ENCODE peak calls at places on chromosome 2, in five cellular contexts. K is AG04449, H is left ventricle myocardium inferior, F is lower lobe of right lung, T is uterus. J is an unnamed sample.

GRCh38 chr2:110659248-110659647 is 18.6 kb downstream of the BUB1 start:
- DNase-seq in F (no peak), K (no peak), H (no peak), T (no peak), J (no peak)

GRCh38 chr2:50513724-50514123 is 518.2 kb downstream of the NRXN1 start:
- DNase-seq in F (no peak), T (no peak), H (no peak), K (no peak), J (no peak)

GRCh38 chr2:26989156-26989555 is 18.7 kb downstream of the MAPRE3 start:
- DNase-seq in F (no peak), H (no peak), K (no peak), T (no peak), J (no peak)

GRCh38 chr2:9552491-9553178 is 3.0 kb downstream of the ADAM17 start:
- DNase-seq in T (no peak), H (no peak), K (no peak), F (no peak), J (no peak)

GRCh38 chr2:9440058-9440727 is 16.7 kb downstream of the CPSF3 start:
- DNase-seq in F (no peak), T (no peak), K (no peak), H (no peak), J (no peak)

GRCh38 chr2:25252291-25253152 is 84.1 kb upstream of the POMC start:
- DNase-seq in H (peak), T (peak), F (peak), K (no peak), J (no peak)

GRCh38 chr2:240322231-240322955 is 113.1 kb upstream of the GPC1 start:
- DNase-seq in K (no peak), T (no peak), H (no peak), F (no peak), J (no peak)

GRCh38 chr2:177088542-177088941 is 124.1 kb upstream of the HNRNPA3 start:
- DNase-seq in K (no peak), T (no peak), H (no peak), F (no peak), J (no peak)

GRCh38 chr2:162890690-162891311 is 52.2 kb upstream of the KCNH7 start:
- DNase-seq in K (peak), T (no peak), F (no peak), H (no peak), J (peak)
- TF ChIP-seq CTCF in K (peak), T (no peak), F (peak), H (peak), J (peak)

GRCh38 chr2:53036196-53036595 is 731.4 kb upstream of the CHAC2 start:
- DNase-seq in K (peak), H (no peak), F (no peak), T (no peak), J (no peak)

GRCh38 chr2:53035153-53035552 is 732.5 kb upstream of the CHAC2 start:
- DNase-seq in H (no peak), T (no peak), K (no peak), F (no peak), J (no peak)

GRCh38 chr2:53028259-53028658 is 739.3 kb upstream of the CHAC2 start:
- DNase-seq in F (no peak), T (no peak), K (peak), H (no peak), J (no peak)

GRCh38 chr2:53028746-53029423 is 738.7 kb upstream of the CHAC2 start:
- DNase-seq in H (no peak), K (no peak), T (no peak), F (no peak), J (no peak)

DNA sequence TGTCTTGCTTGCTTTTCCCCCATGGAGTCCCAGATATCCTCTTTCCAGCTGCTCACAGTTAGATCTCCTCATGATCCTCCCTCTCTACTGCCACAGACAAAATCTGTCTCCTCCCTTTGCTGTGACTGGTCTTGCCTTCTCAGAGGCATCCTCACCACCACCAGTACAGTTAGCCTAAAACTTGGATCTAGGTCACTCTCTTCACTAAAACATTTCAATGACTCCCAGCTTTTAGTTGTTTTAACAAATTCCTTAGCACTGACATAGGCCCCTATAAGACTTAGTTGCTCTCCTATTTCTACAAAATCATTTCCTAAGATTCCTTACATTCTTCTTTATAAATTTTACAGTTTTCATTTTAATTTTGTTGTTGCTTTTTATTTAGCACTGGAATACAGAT is 734.2 kb upstream of the CHAC2 start:
- DNase-seq in F (no peak), T (no peak), K (peak), H (no peak), J (no peak)
- H3K4me3 ChIP-seq in F (no peak), T (no peak), K (no peak), H (no peak), J (no peak)

DNA sequence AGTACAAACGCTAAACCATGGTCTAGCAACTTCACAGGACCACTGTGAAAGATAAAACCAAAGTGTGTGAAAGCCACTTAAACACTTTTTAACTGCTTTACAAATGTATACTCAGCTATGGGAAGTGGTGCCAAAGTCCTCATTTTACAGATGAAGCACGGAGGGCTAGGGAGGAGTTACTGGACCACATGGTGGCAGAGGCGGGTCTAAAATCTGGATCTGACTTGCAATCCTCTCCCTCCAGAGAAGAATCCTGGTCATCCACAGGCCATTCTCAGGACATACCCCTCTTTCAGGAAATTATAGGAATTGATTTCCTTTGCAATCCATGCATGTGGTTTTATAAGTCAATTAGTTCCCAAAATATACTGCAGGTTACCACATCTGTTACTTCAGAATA is 84.6 kb upstream of the GYPC start:
- DNase-seq in H (no peak), F (no peak), K (no peak), T (no peak), J (no peak)
- TF ChIP-seq CTCF in H (no peak), F (no peak), K (no peak), T (no peak), J (no peak)

GRCh38 chr2:237617305-237617982 is 9.9 kb upstream of the LRRFIP1 start:
- DNase-seq in K (no peak), T (no peak), F (no peak), H (no peak), J (no peak)

GRCh38 chr2:237616373-237617304 is 10.7 kb upstream of the LRRFIP1 start:
- DNase-seq in K (peak), H (no peak), F (no peak), T (no peak), J (peak)

GRCh38 chr2:237613679-237614078 is 13.7 kb upstream of the LRRFIP1 start:
- DNase-seq in K (no peak), T (no peak), F (no peak), H (no peak), J (no peak)

GRCh38 chr2:237614151-237614720 is 13.2 kb upstream of the LRRFIP1 start:
- DNase-seq in K (no peak), F (no peak), T (no peak), H (no peak), J (no peak)

DNA sequence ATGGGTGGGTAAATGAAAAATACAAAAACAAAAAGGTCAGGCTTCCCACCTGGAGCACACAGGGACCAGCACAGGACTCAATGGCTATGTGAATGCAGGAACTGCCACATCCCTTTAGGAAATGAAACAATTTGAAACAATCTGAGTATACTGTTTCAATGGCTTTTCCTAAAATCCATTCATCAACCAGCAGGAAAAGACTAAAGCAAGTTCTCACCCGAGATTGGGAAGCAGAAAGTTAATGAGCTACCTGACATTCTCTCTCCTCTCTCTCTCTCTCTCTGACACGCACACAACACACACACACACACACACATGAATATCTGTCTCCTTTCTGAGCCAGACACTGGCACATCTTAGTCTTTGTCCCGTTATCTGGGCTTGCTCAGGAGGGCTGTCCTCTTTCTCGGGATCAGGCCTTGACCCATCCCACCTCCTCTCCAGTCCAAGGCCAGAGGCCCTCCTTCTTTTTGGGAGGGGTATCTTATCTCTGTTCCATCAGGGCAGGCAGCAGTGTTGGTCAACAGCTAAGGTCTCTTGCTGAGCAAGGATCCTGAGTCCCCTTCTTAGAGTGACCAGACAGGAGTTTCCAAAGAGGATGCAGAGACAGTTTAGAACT is 11.6 kb upstream of the LRRFIP1 start:
- DNase-seq in K (no peak), F (no peak), H (no peak), T (no peak), J (no peak)
- H3K4me3 ChIP-seq in K (no peak), F (no peak), H (no peak), T (no peak), J (no peak)

GRCh38 chr2:16900405-16901025 is 234.9 kb upstream of the CYRIA start:
- DNase-seq in H (no peak), T (no peak), K (no peak), F (no peak), J (no peak)
- TF ChIP-seq CTCF in H (peak), T (no peak), K (no peak), F (peak), J (peak)

GRCh38 chr2:133240505-133241230 is 327.6 kb downstream of the NCKAP5 start:
- DNase-seq in K (no peak), H (no peak), F (no peak), T (no peak), J (no peak)
- H3K4me3 ChIP-seq in K (peak), H (peak), F (peak), T (peak), J (no peak)

J was measured in HFF-Myc.